ENCODE peak calls at places on chromosomes 7 and 10, in four cellular contexts. J is tibial artery, R is cardiac muscle cell, P is endodermal cell. N is an unnamed sample. For H3K9me3, the result is how much of the 10 kb centered on the place peaks cover.

GRCh38 chr10:129332476-129332875 is 134.6 kb upstream of the MGMT start:
- DNase-seq in J (no peak), R (peak), P (peak), N (no peak)

GRCh38 chr7:131293018-131293417 is 34.7 kb upstream of the MKLN1 start:
- DNase-seq in J (no peak), R (peak), P (no peak), N (peak)

GRCh38 chr7:147997636-147998035 is 592.9 kb upstream of the C7orf33 start:
- DNase-seq in J (no peak), R (no peak), P (no peak), N (no peak)

GRCh38 chr7:34190299-34190698 is 285.0 kb downstream of the BMPER start:
- DNase-seq in J (no peak), R (no peak), P (no peak), N (peak)

GRCh38 chr7:113731571-113731970 is 187.2 kb downstream of the PPP1R3A start:
- DNase-seq in J (no peak), R (no peak), P (no peak), N (no peak)

GRCh38 chr7:18906901-18907300 is 210.5 kb downstream of the TWIST1 start:
- DNase-seq in J (no peak), R (no peak), P (peak), N (no peak)

GRCh38 chr10:71316786-71317160 is 2.3 kb upstream of the SLC29A3 start:
- DNase-seq in J (no peak), R (no peak), P (no peak), N (no peak)

GRCh38 chr7:55044791-55045190 is 26.0 kb downstream of the EGFR start:
- DNase-seq in J (no peak), R (no peak), P (no peak), N (no peak)

GRCh38 chr7:44059219-44060090 is 5.9 kb downstream of the PGAM2 start:
- DNase-seq in J (peak), R (no peak), P (no peak), N (peak)

GRCh38 chr10:34524369-34525091 is 290.6 kb downstream of the PARD3 start:
- DNase-seq in J (no peak), R (no peak), P (no peak), N (no peak)

GRCh38 chr10:34526186-34526585 is 288.9 kb downstream of the PARD3 start:
- DNase-seq in J (no peak), R (peak), P (no peak), N (no peak)

GRCh38 chr10:34528320-34528719 is 286.8 kb downstream of the PARD3 start:
- DNase-seq in J (no peak), R (peak), P (peak), N (no peak)

GRCh38 chr10:34530778-34531177 is 284.3 kb downstream of the PARD3 start:
- DNase-seq in J (no peak), R (no peak), P (no peak), N (no peak)

GRCh38 chr10:34526758-34527730 is 288.1 kb downstream of the PARD3 start:
- DNase-seq in J (no peak), R (peak), P (peak), N (no peak)
- TF ChIP-seq CTCF in J (no peak), R (no peak), P (peak), N (no peak)

DNA sequence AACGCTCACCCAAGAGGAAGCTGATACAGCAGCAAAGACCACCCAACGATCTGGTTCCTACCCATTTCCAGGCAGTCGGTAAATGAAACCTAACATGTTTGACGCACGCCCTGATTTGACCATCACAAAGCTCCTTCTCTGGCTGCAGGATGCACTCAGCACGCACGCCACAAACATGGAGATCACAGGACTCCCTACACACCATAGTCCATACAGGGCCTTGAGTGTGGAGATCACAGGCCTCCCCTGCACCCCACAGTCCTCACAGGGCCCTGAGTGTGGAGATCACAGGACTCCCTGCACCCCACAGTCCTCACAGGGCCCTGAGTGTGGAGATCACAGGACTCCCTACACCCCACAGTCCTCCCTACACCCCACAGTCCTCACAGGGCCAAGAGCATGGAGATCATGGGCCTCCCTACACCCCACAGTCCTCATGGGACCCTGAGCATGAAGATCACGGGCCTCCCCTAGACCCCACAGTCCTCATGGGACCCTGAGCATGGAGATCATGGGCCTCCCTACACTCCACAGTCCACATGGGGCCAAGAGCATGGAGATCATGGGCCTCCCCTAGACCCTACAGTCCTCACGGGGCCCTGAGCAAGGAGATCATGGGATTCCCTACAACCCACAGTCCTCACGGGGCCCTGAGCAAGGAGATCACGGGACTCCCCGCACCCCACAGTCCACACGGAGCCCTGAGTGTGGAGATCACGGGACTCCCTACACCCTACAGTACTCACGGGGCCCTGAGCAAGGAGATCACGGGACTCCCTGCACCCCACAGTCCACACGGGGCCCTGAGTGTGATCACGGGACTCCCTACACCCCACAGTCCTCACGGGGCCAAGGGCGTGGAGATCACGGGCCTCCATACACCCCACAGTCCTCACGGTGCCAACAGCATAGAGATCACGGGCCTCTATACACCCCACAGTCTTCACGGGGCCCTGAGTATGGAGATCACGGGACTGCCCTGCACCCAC is 409.2 kb downstream of the DNAJB6 start:
- DNase-seq in J (no peak), R (no peak), P (no peak), N (no peak)
- H3K9me3 ChIP-seq in J (under half), R (under half), P (under half), N (under half)

GRCh38 chr7:29920491-29920890 is 69.1 kb downstream of the SCRN1 start:
- DNase-seq in J (no peak), R (no peak), P (no peak), N (no peak)
- H3K27ac ChIP-seq in J (no peak), R (no peak), P (no peak), N (no peak)

GRCh38 chr7:157410831-157411556 is 74.2 kb downstream of the DNAJB6 start:
- DNase-seq in J (no peak), R (no peak), P (no peak), N (peak)

GRCh38 chr7:157412491-157413180 is 75.8 kb downstream of the DNAJB6 start:
- DNase-seq in J (no peak), R (no peak), P (no peak), N (no peak)

GRCh38 chr7:157409753-157410727 is 73.2 kb downstream of the DNAJB6 start:
- DNase-seq in J (no peak), R (no peak), P (no peak), N (peak)

GRCh38 chr7:157412021-157412443 is 75.2 kb downstream of the DNAJB6 start:
- DNase-seq in J (no peak), R (peak), P (no peak), N (no peak)

DNA sequence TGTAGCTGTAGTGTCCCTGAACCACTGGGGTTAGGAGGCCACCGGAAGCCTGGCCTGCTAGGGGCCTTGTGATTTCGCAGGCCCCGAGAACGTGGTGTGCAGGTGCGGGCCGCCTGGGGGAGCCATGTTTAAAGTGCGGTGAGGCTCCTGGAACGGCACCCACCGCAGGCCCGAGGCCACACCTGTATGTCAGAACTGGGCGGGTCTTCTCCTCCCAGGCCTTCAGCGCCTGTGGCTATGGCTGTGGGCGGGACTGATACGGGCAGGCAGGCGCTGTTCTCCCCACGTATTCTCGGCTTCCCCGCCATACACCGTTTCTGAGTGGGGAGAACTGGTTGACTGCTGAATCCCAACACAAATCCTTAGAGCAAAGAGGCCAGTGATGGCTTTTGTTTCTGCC is 74.8 kb downstream of the DNAJB6 start:
- DNase-seq in J (no peak), R (no peak), P (peak), N (no peak)
- TF ChIP-seq CTCF in J (no peak), R (no peak), P (peak), N (no peak)

GRCh38 chr10:81569488-81569887 is 305.5 kb upstream of the NRG3 start:
- DNase-seq in J (no peak), R (no peak), P (peak), N (no peak)

DNA sequence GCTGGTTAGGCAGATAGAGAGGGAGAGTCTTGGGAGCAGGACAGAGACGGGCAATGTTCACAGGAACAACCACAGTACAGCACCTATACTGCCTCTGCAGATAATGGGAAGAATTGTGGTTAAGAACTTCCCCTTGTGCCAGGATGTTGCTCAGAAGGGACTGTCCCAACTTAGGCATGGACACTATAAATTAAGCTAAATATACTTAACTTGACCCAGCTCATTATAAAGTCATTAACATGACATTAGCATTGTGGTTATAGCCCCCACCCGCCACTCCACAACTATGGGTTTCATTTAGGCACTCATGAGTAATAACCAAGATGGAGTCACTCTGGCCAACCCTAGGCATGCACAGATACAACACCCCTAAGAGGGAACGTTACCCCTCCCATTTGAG is 310.9 kb upstream of the NRG3 start:
- DNase-seq in J (no peak), R (no peak), P (no peak), N (no peak)
- H3K9me3 ChIP-seq in J (under half), R (under half), P (under half), N (under half)

N was measured in heart left ventricle.